ENCODE peak calls at places on chromosomes 4 and X, in six cellular contexts. One of them, this sample, is unnamed.

GRCh38 chr4:93828830-93829530 is 427 bp downstream of the ATOH1 start:
- DNase-seq in neural progenitor cell: peak
- DNase-seq in CD8-positive, alpha-beta memory T cell: no peak
- DNase-seq in stimulated activated CD4-positive, alpha-beta T cell treated with anti-CD3 and anti-CD28 coated beads, Interleukin-1b, Interleukin-23, amount 100 ng/mL, for 24 hours: no peak
- DNase-seq in activated CD4-positive, alpha-beta T cell treated with anti-CD3 and anti-CD28 coated beads, Interleukin-2, amount 50 U/mL, for 48 hours: no peak
- DNase-seq in cardiac fibroblast: no peak
- DNase-seq in this sample: no peak

GRCh38 chrX:48677456-48678030 is 6.1 kb upstream of the WAS start:
- DNase-seq in neural progenitor cell: no peak
- DNase-seq in CD8-positive, alpha-beta memory T cell: no peak
- DNase-seq in stimulated activated CD4-positive, alpha-beta T cell treated with anti-CD3 and anti-CD28 coated beads, Interleukin-1b, Interleukin-23, amount 100 ng/mL, for 24 hours: no peak
- DNase-seq in activated CD4-positive, alpha-beta T cell treated with anti-CD3 and anti-CD28 coated beads, Interleukin-2, amount 50 U/mL, for 48 hours: no peak
- DNase-seq in cardiac fibroblast: no peak
- DNase-seq in this sample: no peak

GRCh38 chr4:121353213-121353612 is 27.6 kb downstream of the QRFPR start:
- DNase-seq in neural progenitor cell: no peak
- DNase-seq in CD8-positive, alpha-beta memory T cell: no peak
- DNase-seq in stimulated activated CD4-positive, alpha-beta T cell treated with anti-CD3 and anti-CD28 coated beads, Interleukin-1b, Interleukin-23, amount 100 ng/mL, for 24 hours: no peak
- DNase-seq in activated CD4-positive, alpha-beta T cell treated with anti-CD3 and anti-CD28 coated beads, Interleukin-2, amount 50 U/mL, for 48 hours: no peak
- DNase-seq in cardiac fibroblast: peak
- DNase-seq in this sample: no peak

GRCh38 chrX:54817220-54817820 is 9.8 kb downstream of the MAGED2 start:
- DNase-seq in neural progenitor cell: no peak
- DNase-seq in CD8-positive, alpha-beta memory T cell: no peak
- DNase-seq in stimulated activated CD4-positive, alpha-beta T cell treated with anti-CD3 and anti-CD28 coated beads, Interleukin-1b, Interleukin-23, amount 100 ng/mL, for 24 hours: no peak
- DNase-seq in activated CD4-positive, alpha-beta T cell treated with anti-CD3 and anti-CD28 coated beads, Interleukin-2, amount 50 U/mL, for 48 hours: no peak
- DNase-seq in cardiac fibroblast: no peak
- DNase-seq in this sample: no peak

GRCh38 chr4:152938237-152938969 is 2.3 kb downstream of the FHDC1 start:
- DNase-seq in neural progenitor cell: no peak
- DNase-seq in CD8-positive, alpha-beta memory T cell: no peak
- DNase-seq in stimulated activated CD4-positive, alpha-beta T cell treated with anti-CD3 and anti-CD28 coated beads, Interleukin-1b, Interleukin-23, amount 100 ng/mL, for 24 hours: no peak
- DNase-seq in activated CD4-positive, alpha-beta T cell treated with anti-CD3 and anti-CD28 coated beads, Interleukin-2, amount 50 U/mL, for 48 hours: no peak
- DNase-seq in cardiac fibroblast: no peak
- DNase-seq in this sample: no peak

GRCh38 chrX:83508006-83508405 is at the start of gene POU3F4:
- DNase-seq in neural progenitor cell: peak
- DNase-seq in CD8-positive, alpha-beta memory T cell: no peak
- DNase-seq in stimulated activated CD4-positive, alpha-beta T cell treated with anti-CD3 and anti-CD28 coated beads, Interleukin-1b, Interleukin-23, amount 100 ng/mL, for 24 hours: no peak
- DNase-seq in activated CD4-positive, alpha-beta T cell treated with anti-CD3 and anti-CD28 coated beads, Interleukin-2, amount 50 U/mL, for 48 hours: no peak
- DNase-seq in cardiac fibroblast: no peak
- DNase-seq in this sample: no peak

GRCh38 chrX:65596270-65596669 is 61.7 kb upstream of the LAS1L start:
- DNase-seq in neural progenitor cell: no peak
- DNase-seq in CD8-positive, alpha-beta memory T cell: peak
- DNase-seq in stimulated activated CD4-positive, alpha-beta T cell treated with anti-CD3 and anti-CD28 coated beads, Interleukin-1b, Interleukin-23, amount 100 ng/mL, for 24 hours: no peak
- DNase-seq in activated CD4-positive, alpha-beta T cell treated with anti-CD3 and anti-CD28 coated beads, Interleukin-2, amount 50 U/mL, for 48 hours: peak
- DNase-seq in cardiac fibroblast: peak
- DNase-seq in this sample: no peak

GRCh38 chrX:64885850-64886249 is 90.4 kb downstream of the ZC4H2 start:
- DNase-seq in neural progenitor cell: peak
- DNase-seq in CD8-positive, alpha-beta memory T cell: no peak
- DNase-seq in stimulated activated CD4-positive, alpha-beta T cell treated with anti-CD3 and anti-CD28 coated beads, Interleukin-1b, Interleukin-23, amount 100 ng/mL, for 24 hours: no peak
- DNase-seq in activated CD4-positive, alpha-beta T cell treated with anti-CD3 and anti-CD28 coated beads, Interleukin-2, amount 50 U/mL, for 48 hours: no peak
- DNase-seq in cardiac fibroblast: no peak
- DNase-seq in this sample: no peak

GRCh38 chr4:177308125-177308524 is 1.5 kb upstream of the NEIL3 start:
- DNase-seq in neural progenitor cell: no peak
- DNase-seq in CD8-positive, alpha-beta memory T cell: no peak
- DNase-seq in stimulated activated CD4-positive, alpha-beta T cell treated with anti-CD3 and anti-CD28 coated beads, Interleukin-1b, Interleukin-23, amount 100 ng/mL, for 24 hours: no peak
- DNase-seq in activated CD4-positive, alpha-beta T cell treated with anti-CD3 and anti-CD28 coated beads, Interleukin-2, amount 50 U/mL, for 48 hours: no peak
- DNase-seq in cardiac fibroblast: peak
- DNase-seq in this sample: no peak

GRCh38 chr4:173013232-173013932 is 155.2 kb upstream of the GALNT7 start:
- DNase-seq in neural progenitor cell: peak
- DNase-seq in CD8-positive, alpha-beta memory T cell: peak
- DNase-seq in stimulated activated CD4-positive, alpha-beta T cell treated with anti-CD3 and anti-CD28 coated beads, Interleukin-1b, Interleukin-23, amount 100 ng/mL, for 24 hours: peak
- DNase-seq in activated CD4-positive, alpha-beta T cell treated with anti-CD3 and anti-CD28 coated beads, Interleukin-2, amount 50 U/mL, for 48 hours: peak
- DNase-seq in cardiac fibroblast: peak
- DNase-seq in this sample: no peak

GRCh38 chrX:54509401-54509800 is 13.4 kb upstream of the FGD1 start:
- DNase-seq in neural progenitor cell: no peak
- DNase-seq in CD8-positive, alpha-beta memory T cell: no peak
- DNase-seq in stimulated activated CD4-positive, alpha-beta T cell treated with anti-CD3 and anti-CD28 coated beads, Interleukin-1b, Interleukin-23, amount 100 ng/mL, for 24 hours: no peak
- DNase-seq in activated CD4-positive, alpha-beta T cell treated with anti-CD3 and anti-CD28 coated beads, Interleukin-2, amount 50 U/mL, for 48 hours: no peak
- DNase-seq in cardiac fibroblast: peak
- DNase-seq in this sample: no peak

GRCh38 chrX:115017455-115017854 is at the start of gene IL13RA2:
- DNase-seq in neural progenitor cell: no peak
- DNase-seq in CD8-positive, alpha-beta memory T cell: no peak
- DNase-seq in stimulated activated CD4-positive, alpha-beta T cell treated with anti-CD3 and anti-CD28 coated beads, Interleukin-1b, Interleukin-23, amount 100 ng/mL, for 24 hours: no peak
- DNase-seq in activated CD4-positive, alpha-beta T cell treated with anti-CD3 and anti-CD28 coated beads, Interleukin-2, amount 50 U/mL, for 48 hours: no peak
- DNase-seq in cardiac fibroblast: peak
- DNase-seq in this sample: no peak

GRCh38 chr4:3296651-3297050 is 3.8 kb downstream of the RGS12 start:
- DNase-seq in neural progenitor cell: no peak
- DNase-seq in CD8-positive, alpha-beta memory T cell: no peak
- DNase-seq in stimulated activated CD4-positive, alpha-beta T cell treated with anti-CD3 and anti-CD28 coated beads, Interleukin-1b, Interleukin-23, amount 100 ng/mL, for 24 hours: no peak
- DNase-seq in activated CD4-positive, alpha-beta T cell treated with anti-CD3 and anti-CD28 coated beads, Interleukin-2, amount 50 U/mL, for 48 hours: no peak
- DNase-seq in cardiac fibroblast: no peak
- DNase-seq in this sample: no peak

GRCh38 chrX:19121898-19122640 is at the start of gene ADGRG2:
- DNase-seq in neural progenitor cell: peak
- DNase-seq in CD8-positive, alpha-beta memory T cell: no peak
- DNase-seq in stimulated activated CD4-positive, alpha-beta T cell treated with anti-CD3 and anti-CD28 coated beads, Interleukin-1b, Interleukin-23, amount 100 ng/mL, for 24 hours: no peak
- DNase-seq in activated CD4-positive, alpha-beta T cell treated with anti-CD3 and anti-CD28 coated beads, Interleukin-2, amount 50 U/mL, for 48 hours: no peak
- DNase-seq in cardiac fibroblast: peak
- DNase-seq in this sample: no peak